ENCODE peak calls at places on chromosome 5, in four cellular contexts. One of them, this sample, is unnamed.

GRCh38 chr5:125798311-125798710 is 624.9 kb upstream of the GRAMD2B start:
- DNase-seq in heart right ventricle: no peak
- DNase-seq in fibroblast of pulmonary artery: peak; percentile 73
- DNase-seq in small intestine: no peak
- DNase-seq in this sample: no peak

GRCh38 chr5:125485003-125485641 is 738.7 kb upstream of the ZNF608 start:
- DNase-seq in fibroblast of pulmonary artery: peak; percentile 96
- DNase-seq in heart right ventricle: peak; percentile 12
- DNase-seq in small intestine: peak; percentile 76
- DNase-seq in this sample: no peak

GRCh38 chr5:144332265-144332664 is 161.6 kb downstream of the KCTD16 start:
- DNase-seq in heart right ventricle: no peak
- DNase-seq in small intestine: no peak
- DNase-seq in fibroblast of pulmonary artery: no peak
- DNase-seq in this sample: no peak

GRCh38 chr5:14512574-14512973 is 69.0 kb upstream of the OTULINL start:
- DNase-seq in heart right ventricle: no peak
- DNase-seq in small intestine: no peak
- DNase-seq in fibroblast of pulmonary artery: no peak
- DNase-seq in this sample: no peak

GRCh38 chr5:100903036-100903887 is at the start of gene ST8SIA4:
- DNase-seq in heart right ventricle: peak; percentile 89
- DNase-seq in fibroblast of pulmonary artery: peak; percentile 59
- DNase-seq in small intestine: peak; percentile 72
- DNase-seq in this sample: no peak

GRCh38 chr5:72064801-72065570 is 42.3 kb upstream of the MAP1B start:
- DNase-seq in fibroblast of pulmonary artery: no peak
- DNase-seq in small intestine: no peak
- DNase-seq in heart right ventricle: no peak
- DNase-seq in this sample: no peak

GRCh38 chr5:171391996-171392577 is 4.4 kb downstream of the NPM1 start:
- DNase-seq in fibroblast of pulmonary artery: no peak
- DNase-seq in heart right ventricle: no peak
- DNase-seq in small intestine: no peak
- DNase-seq in this sample: no peak

GRCh38 chr5:151612689-151613427 is 21.7 kb upstream of the FAT2 start:
- DNase-seq in heart right ventricle: no peak
- DNase-seq in fibroblast of pulmonary artery: no peak
- DNase-seq in small intestine: no peak
- DNase-seq in this sample: no peak

GRCh38 chr5:20556364-20556763 is 568.4 kb upstream of the CDH18 start:
- DNase-seq in heart right ventricle: no peak
- DNase-seq in fibroblast of pulmonary artery: peak; percentile 61
- DNase-seq in small intestine: no peak
- DNase-seq in this sample: no peak

GRCh38 chr5:150485770-150486401 is 22.0 kb upstream of the NDST1 start:
- DNase-seq in heart right ventricle: peak; percentile 71
- DNase-seq in small intestine: peak; percentile 36
- DNase-seq in fibroblast of pulmonary artery: peak; percentile 50
- DNase-seq in this sample: peak; percentile 85

GRCh38 chr5:912356-913091 is 19.8 kb downstream of the TRIP13 start:
- DNase-seq in heart right ventricle: no peak
- DNase-seq in fibroblast of pulmonary artery: peak; percentile 93
- DNase-seq in small intestine: no peak
- DNase-seq in this sample: no peak

GRCh38 chr5:76544268-76544926 is 78.8 kb downstream of the F2RL2 start:
- DNase-seq in heart right ventricle: no peak
- DNase-seq in fibroblast of pulmonary artery: peak; percentile 49
- DNase-seq in small intestine: peak; percentile 88
- DNase-seq in this sample: peak; percentile 26

GRCh38 chr5:1255081-1255561 is 29.9 kb downstream of the SLC6A18 start:
- DNase-seq in small intestine: no peak
- DNase-seq in heart right ventricle: no peak
- DNase-seq in fibroblast of pulmonary artery: no peak
- DNase-seq in this sample: no peak

GRCh38 chr5:181261320-181262085 is 560 bp upstream of the TRIM52 start:
- DNase-seq in small intestine: peak; percentile 80
- DNase-seq in fibroblast of pulmonary artery: peak; percentile 62
- DNase-seq in heart right ventricle: peak; percentile 77
- DNase-seq in this sample: peak; percentile 62

GRCh38 chr5:23507278-23507685 is at the start of gene PRDM9:
- DNase-seq in small intestine: no peak
- DNase-seq in heart right ventricle: peak; percentile 63
- DNase-seq in fibroblast of pulmonary artery: peak; percentile 81
- DNase-seq in this sample: peak; percentile 15

GRCh38 chr5:23506329-23507236 is 826 bp upstream of the PRDM9 start:
- DNase-seq in small intestine: no peak
- DNase-seq in fibroblast of pulmonary artery: peak; percentile 64
- DNase-seq in heart right ventricle: no peak
- DNase-seq in this sample: no peak
- H3K4me3 ChIP-seq in small intestine: no peak overlapping the region
- H3K4me3 ChIP-seq in fibroblast of pulmonary artery: peak overlapping the region; percentile 36
- H3K4me3 ChIP-seq in heart right ventricle: no peak overlapping the region
- H3K4me3 ChIP-seq in this sample: no peak overlapping the region

GRCh38 chr5:139104577-139105271 is 93.4 kb downstream of the SIL1 start:
- DNase-seq in heart right ventricle: peak; percentile 59
- DNase-seq in small intestine: no peak
- DNase-seq in fibroblast of pulmonary artery: peak; percentile 95
- DNase-seq in this sample: peak; percentile 87
- H3K4me3 ChIP-seq in heart right ventricle: no peak overlapping the region
- H3K4me3 ChIP-seq in small intestine: no peak overlapping the region
- H3K4me3 ChIP-seq in fibroblast of pulmonary artery: no peak overlapping the region
- H3K4me3 ChIP-seq in this sample: no peak overlapping the region

DNA sequence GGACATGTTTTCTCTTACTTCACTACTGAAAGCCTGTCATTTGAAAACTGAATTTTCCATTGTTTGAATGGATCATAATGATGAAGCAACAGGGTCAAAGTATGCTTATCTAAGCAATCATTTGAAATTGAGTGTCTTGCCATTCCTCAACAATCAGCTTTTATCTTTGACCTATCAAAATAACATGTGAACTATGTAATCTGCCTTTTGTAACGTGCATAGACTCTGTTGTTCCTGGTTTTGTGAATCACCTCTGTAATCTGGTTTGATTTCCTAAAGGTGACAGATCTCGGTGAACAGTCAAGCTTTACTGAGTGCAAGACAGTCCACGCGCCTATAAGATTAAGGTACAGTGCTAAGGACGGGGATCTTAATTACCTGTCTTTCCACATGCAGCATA is 3.3 kb downstream of the MEF2C start:
- DNase-seq in heart right ventricle: no peak
- DNase-seq in small intestine: no peak
- DNase-seq in fibroblast of pulmonary artery: no peak
- DNase-seq in this sample: no peak
- H3K4me3 ChIP-seq in heart right ventricle: no peak overlapping the region
- H3K4me3 ChIP-seq in small intestine: no peak overlapping the region
- H3K4me3 ChIP-seq in fibroblast of pulmonary artery: no peak overlapping the region
- H3K4me3 ChIP-seq in this sample: no peak overlapping the region

GRCh38 chr5:141477815-141478214 is 2.0 kb downstream of the PCDHGC3 start:
- DNase-seq in small intestine: no peak
- DNase-seq in fibroblast of pulmonary artery: peak; percentile 20
- DNase-seq in heart right ventricle: no peak
- DNase-seq in this sample: no peak
- H3K4me3 ChIP-seq in small intestine: no peak overlapping the region
- H3K4me3 ChIP-seq in fibroblast of pulmonary artery: peak overlapping the region; percentile 74
- H3K4me3 ChIP-seq in heart right ventricle: no peak overlapping the region
- H3K4me3 ChIP-seq in this sample: peak overlapping the region; percentile 59

DNA sequence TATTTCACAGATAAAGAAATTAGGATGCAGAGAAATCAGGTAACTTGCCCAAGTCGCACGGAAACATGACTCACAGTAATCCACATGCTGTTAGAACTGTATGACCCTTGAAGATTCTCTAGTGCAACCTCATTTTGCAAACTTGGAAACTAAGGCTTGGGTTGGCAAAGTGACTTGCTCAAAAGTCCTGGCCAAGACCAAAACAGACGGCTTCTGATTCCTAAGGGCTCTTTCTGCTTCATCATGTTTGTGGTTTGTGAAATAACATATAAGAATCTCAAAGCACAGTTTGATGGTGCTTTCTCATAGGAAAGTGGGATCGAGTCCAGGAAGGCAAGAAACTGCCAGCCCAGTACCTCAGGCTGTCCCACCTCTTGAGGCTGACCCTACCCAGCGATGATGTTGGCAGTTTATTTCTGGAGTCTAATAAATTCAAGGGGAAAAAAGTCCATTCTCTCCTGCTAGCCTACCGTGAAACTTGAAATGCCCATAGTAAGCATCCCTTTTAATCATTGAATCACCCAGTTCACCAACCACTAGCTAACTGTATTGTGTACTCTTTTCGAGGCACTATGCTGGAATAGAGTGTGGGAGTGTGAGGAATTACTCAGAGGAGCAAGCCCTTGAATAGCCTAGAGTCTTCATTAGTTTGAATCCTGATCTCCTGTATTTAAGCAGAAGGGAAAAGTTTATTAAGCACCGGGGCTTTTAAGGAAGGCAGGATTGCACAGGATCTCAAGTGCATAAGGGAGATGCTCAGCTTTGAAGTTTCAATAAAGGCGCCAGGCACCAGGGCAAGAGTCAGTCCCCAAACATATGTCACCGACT is 14.1 kb downstream of the CAPSL start:
- DNase-seq in heart right ventricle: no peak
- DNase-seq in small intestine: peak; percentile 11
- DNase-seq in fibroblast of pulmonary artery: peak; percentile 28
- DNase-seq in this sample: no peak
- H3K4me3 ChIP-seq in heart right ventricle: peak overlapping the region; percentile 6
- H3K4me3 ChIP-seq in small intestine: no peak overlapping the region
- H3K4me3 ChIP-seq in fibroblast of pulmonary artery: no peak overlapping the region
- H3K4me3 ChIP-seq in this sample: no peak overlapping the region

GRCh38 chr5:114360362-114360761 is 1.5 kb upstream of the KCNN2 start:
- DNase-seq in small intestine: no peak
- DNase-seq in fibroblast of pulmonary artery: no peak
- DNase-seq in heart right ventricle: no peak
- DNase-seq in this sample: no peak
- H3K4me3 ChIP-seq in small intestine: no peak overlapping the region
- H3K4me3 ChIP-seq in fibroblast of pulmonary artery: no peak overlapping the region
- H3K4me3 ChIP-seq in heart right ventricle: no peak overlapping the region
- H3K4me3 ChIP-seq in this sample: peak overlapping the region; percentile 37

GRCh38 chr5:132464155-132464939 is 26.2 kb downstream of the IRF1 start:
- DNase-seq in small intestine: peak; percentile 77
- DNase-seq in heart right ventricle: no peak
- DNase-seq in fibroblast of pulmonary artery: no peak
- DNase-seq in this sample: no peak
- H3K4me3 ChIP-seq in small intestine: no peak overlapping the region
- H3K4me3 ChIP-seq in heart right ventricle: no peak overlapping the region
- H3K4me3 ChIP-seq in fibroblast of pulmonary artery: no peak overlapping the region
- H3K4me3 ChIP-seq in this sample: no peak overlapping the region

DNA sequence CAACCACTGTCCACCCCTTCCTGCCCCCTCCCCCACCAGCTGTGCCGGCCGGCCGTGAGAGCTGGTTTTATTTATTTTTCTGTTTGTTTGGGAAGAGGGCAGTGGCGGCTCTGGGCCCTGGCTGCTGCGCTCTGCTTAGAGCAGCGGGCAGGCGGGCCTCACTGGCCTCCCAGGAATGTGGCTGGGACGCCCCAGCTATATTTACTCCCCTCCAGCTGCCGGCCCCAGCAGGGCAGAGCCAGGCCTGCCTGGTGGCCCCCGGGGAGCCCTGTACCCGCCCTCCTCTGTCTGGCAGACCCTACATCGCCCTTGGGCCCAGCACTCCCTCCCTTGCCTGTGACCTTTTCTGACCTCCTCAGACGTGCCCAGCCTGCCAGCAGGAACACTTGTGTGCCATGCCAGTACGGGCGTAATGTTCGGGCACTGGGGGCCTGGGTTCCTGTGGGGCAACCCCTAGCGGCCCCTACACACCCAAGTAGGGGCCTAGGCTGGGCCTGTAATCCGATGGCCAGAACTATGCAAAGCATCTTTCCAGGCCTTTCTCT is 7.7 kb downstream of the CXXC5 start:
- DNase-seq in small intestine: no peak
- DNase-seq in heart right ventricle: peak; percentile 77
- DNase-seq in fibroblast of pulmonary artery: no peak
- DNase-seq in this sample: no peak
- H3K4me3 ChIP-seq in small intestine: no peak overlapping the region
- H3K4me3 ChIP-seq in heart right ventricle: no peak overlapping the region
- H3K4me3 ChIP-seq in fibroblast of pulmonary artery: no peak overlapping the region
- H3K4me3 ChIP-seq in this sample: no peak overlapping the region

DNA sequence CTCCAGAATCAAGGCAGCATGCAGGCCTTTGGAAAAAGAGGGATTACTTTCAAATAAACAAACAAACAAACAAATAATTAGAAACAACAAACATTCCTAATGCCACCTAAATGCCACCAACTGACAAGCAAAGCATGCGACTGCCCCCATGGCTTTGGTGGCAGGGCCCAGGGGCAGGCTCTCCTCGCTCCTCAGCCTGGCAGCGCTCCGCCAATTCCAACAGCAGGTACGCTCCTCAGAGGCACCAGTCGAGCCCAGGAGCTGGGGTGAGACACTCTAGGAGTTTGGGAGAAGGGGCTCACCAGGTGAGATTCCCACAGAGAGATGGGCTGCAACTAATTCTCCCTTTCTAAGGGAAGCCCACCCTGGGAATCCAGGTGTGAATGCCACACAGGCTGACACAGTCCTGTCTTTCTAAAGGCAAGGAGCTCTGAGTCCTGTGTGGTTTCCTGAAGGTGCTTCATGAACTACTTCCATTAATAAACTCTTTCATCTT is 27.8 kb downstream of the CSF2 start:
- DNase-seq in heart right ventricle: no peak
- DNase-seq in fibroblast of pulmonary artery: no peak
- DNase-seq in small intestine: no peak
- DNase-seq in this sample: no peak
- H3K4me3 ChIP-seq in heart right ventricle: no peak overlapping the region
- H3K4me3 ChIP-seq in fibroblast of pulmonary artery: no peak overlapping the region
- H3K4me3 ChIP-seq in small intestine: no peak overlapping the region
- H3K4me3 ChIP-seq in this sample: no peak overlapping the region

DNA sequence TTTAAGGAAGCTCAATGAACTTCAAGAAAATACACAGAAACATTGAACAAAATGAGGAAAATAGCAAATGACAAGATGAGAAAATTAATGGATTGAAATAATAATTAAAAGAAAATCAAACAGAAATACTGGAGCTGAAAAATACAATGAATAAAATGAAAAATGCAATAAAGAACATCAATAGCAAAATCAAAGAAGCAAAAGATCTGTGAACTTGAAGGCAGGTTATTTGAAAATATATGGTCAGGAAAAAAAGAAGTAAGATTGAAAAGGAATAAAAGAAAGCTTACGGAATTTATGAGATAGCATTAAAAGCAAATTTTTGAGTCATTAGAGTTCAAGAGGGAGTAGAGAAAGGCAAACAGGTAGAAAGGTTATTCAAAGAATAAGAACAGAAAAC is 42.4 kb downstream of the CERT1 start:
- DNase-seq in heart right ventricle: no peak
- DNase-seq in small intestine: no peak
- DNase-seq in fibroblast of pulmonary artery: no peak
- DNase-seq in this sample: no peak
- H3K4me3 ChIP-seq in heart right ventricle: no peak overlapping the region
- H3K4me3 ChIP-seq in small intestine: no peak overlapping the region
- H3K4me3 ChIP-seq in fibroblast of pulmonary artery: no peak overlapping the region
- H3K4me3 ChIP-seq in this sample: no peak overlapping the region